ENCODE peak calls at places on chromosomes 4 and X, in six cellular contexts. F is H9, I is cardiac muscle cell, V is GM13977, T is mesothelial cell of epicardium, E is fibroblast of pulmonary artery. Z is an unnamed sample.

GRCh38 chr4:166128452-166128851 is 255.4 kb downstream of the TLL1 start:
- DNase-seq in F (no peak), V (no peak), T (no peak), E (peak), I (peak), Z (no peak)

GRCh38 chrX:85851418-85851817 is 195.9 kb downstream of the CHM start:
- DNase-seq in T (no peak), I (peak), E (peak), V (peak), F (peak), Z (peak)

GRCh38 chr4:142408003-142408441 is 438.1 kb downstream of the INPP4B start:
- DNase-seq in V (no peak), E (peak), I (peak), F (no peak), T (no peak), Z (peak)

GRCh38 chrX:19679787-19680186 is 164.5 kb upstream of the MAP3K15 start:
- DNase-seq in T (no peak), I (no peak), F (no peak), V (no peak), E (no peak), Z (peak)

GRCh38 chr4:25448379-25449109 is 71.5 kb downstream of the ANAPC4 start:
- DNase-seq in F (peak), T (no peak), I (peak), V (no peak), E (peak), Z (no peak)

GRCh38 chrX:19824603-19825002 is 62.8 kb downstream of the SH3KBP1 start:
- DNase-seq in T (no peak), I (no peak), V (no peak), F (no peak), E (no peak), Z (no peak)

GRCh38 chr4:3112241-3112978 is 37.9 kb downstream of the HTT start:
- DNase-seq in F (no peak), V (no peak), E (no peak), I (no peak), T (no peak), Z (no peak)

GRCh38 chr4:91113130-91113706 is 986.0 kb downstream of the CCSER1 start:
- DNase-seq in V (peak), F (no peak), I (peak), E (peak), T (no peak), Z (no peak)

GRCh38 chrX:65686246-65686645 is 18.8 kb downstream of the MSN start:
- DNase-seq in E (no peak), I (no peak), F (no peak), T (no peak), V (no peak), Z (no peak)

GRCh38 chr4:81142744-81143143 is 72.3 kb downstream of the PRKG2 start:
- DNase-seq in E (peak), F (no peak), I (peak), T (no peak), V (no peak), Z (no peak)

GRCh38 chr4:56674984-56675383 is 6.1 kb downstream of the HOPX start:
- DNase-seq in E (no peak), F (no peak), V (no peak), I (no peak), T (no peak), Z (no peak)

GRCh38 chrX:109089359-109089758 is 353.0 kb upstream of the IRS4 start:
- DNase-seq in I (no peak), T (no peak), E (no peak), V (no peak), F (no peak), Z (no peak)

GRCh38 chr4:90442619-90443018 is 315.4 kb downstream of the CCSER1 start:
- DNase-seq in F (no peak), E (no peak), T (no peak), V (no peak), I (no peak), Z (no peak)

GRCh38 chr4:146062325-146062715 is 113.2 kb upstream of the LSM6 start:
- DNase-seq in I (no peak), F (no peak), E (no peak), V (no peak), T (no peak), Z (no peak)

GRCh38 chrX:48539345-48540014 is at the start of gene TBC1D25:
- DNase-seq in I (peak), F (peak), T (peak), E (peak), V (peak), Z (peak)
- TF ChIP-seq CTCF in I (peak), F (peak), T (no peak), E (peak), V (peak), Z (no peak)

GRCh38 chr4:41537267-41537890 is 578 bp upstream of the LIMCH1 start:
- DNase-seq in V (no peak), E (no peak), F (no peak), T (no peak), I (no peak), Z (no peak)
- TF ChIP-seq CTCF in V (no peak), E (no peak), F (no peak), T (no peak), I (no peak), Z (no peak)

DNA sequence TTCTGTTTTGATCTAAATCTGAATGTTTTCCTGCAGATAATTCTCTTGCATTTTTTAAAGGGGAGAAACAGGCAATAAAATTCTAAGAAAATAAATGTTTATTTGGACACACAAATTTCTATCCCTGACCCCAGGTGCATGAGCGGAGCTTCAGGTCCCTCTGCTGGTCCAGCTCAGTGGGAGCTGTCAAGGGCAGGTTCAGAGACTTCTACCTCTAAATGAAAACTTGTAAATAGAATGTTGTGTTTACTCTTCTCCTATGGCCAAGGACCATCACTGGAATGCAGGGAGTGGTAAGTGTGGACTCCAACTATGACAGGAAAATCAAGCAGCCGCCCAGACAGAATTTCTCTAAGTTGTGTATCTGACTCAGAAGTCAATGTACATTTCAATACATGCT is 148.6 kb upstream of the TTC29 start:
- DNase-seq in V (no peak), I (no peak), E (no peak), F (no peak), T (no peak), Z (peak)
- TF ChIP-seq CTCF in V (no peak), I (no peak), E (peak), F (peak), T (no peak), Z (no peak)

DNA sequence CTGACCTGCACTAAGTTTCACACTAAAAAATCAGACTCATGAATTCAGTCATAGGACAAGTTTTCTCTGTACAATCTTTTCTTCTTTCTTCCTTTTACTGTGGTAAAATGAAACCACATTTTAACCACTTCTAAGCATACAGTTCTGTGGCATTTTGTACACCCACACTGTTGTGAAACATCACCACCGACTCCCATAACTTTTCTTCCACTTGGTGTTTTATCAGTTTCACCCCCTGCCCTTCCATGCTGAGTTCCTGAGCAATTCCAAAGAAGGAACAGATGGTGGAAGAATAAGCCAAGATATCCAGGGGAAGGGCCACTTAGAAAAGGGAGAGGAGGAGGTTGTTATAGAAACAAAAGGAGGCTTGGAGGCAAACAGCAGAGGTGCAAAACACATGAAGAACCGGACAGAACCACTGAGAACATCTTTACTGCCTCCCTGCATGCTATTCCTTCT is 22.6 kb downstream of the SLC25A4 start:
- DNase-seq in V (peak), F (no peak), T (no peak), E (peak), I (peak), Z (no peak)
- TF ChIP-seq CTCF in V (no peak), F (no peak), T (no peak), E (no peak), I (no peak), Z (no peak)

GRCh38 chr4:69025191-69025998 is 70.9 kb upstream of the UGT2B7 start:
- DNase-seq in I (no peak), V (no peak), E (peak), F (peak), T (no peak), Z (peak)
- TF ChIP-seq CTCF in I (no peak), V (peak), E (peak), F (peak), T (peak), Z (peak)

GRCh38 chr4:124945422-124945821 is 232.9 kb upstream of the ANKRD50 start:
- DNase-seq in F (no peak), E (no peak), V (no peak), I (no peak), T (no peak), Z (no peak)

GRCh38 chr4:124947622-124948265 is 235.2 kb upstream of the ANKRD50 start:
- DNase-seq in I (no peak), E (peak), T (no peak), F (no peak), V (no peak), Z (no peak)

GRCh38 chr4:124943938-124944337 is 231.4 kb upstream of the ANKRD50 start:
- DNase-seq in V (no peak), F (no peak), T (no peak), E (no peak), I (no peak), Z (no peak)

GRCh38 chr4:124948976-124949597 is 236.6 kb upstream of the ANKRD50 start:
- DNase-seq in T (no peak), F (no peak), I (peak), V (no peak), E (peak), Z (no peak)

GRCh38 chr4:124946696-124947095 is 234.2 kb upstream of the ANKRD50 start:
- DNase-seq in V (no peak), I (no peak), F (no peak), T (no peak), E (no peak), Z (no peak)
- TF ChIP-seq CTCF in V (no peak), I (no peak), F (no peak), T (no peak), E (no peak), Z (no peak)

GRCh38 chr4:173360587-173361221 is 10.1 kb upstream of the SAP30 start:
- DNase-seq in T (no peak), F (no peak), V (no peak), I (peak), E (peak), Z (no peak)
- TF ChIP-seq CTCF in T (no peak), F (peak), V (no peak), I (peak), E (peak), Z (no peak)

Z was measured in Calu3.